ENCODE peak calls at places on chromosomes 5 and 9, in seven cellular contexts. S is fibroblast of lung, B is dorsolateral prefrontal cortex, U is HCT116, V is IMR-90, Y is AG04450, C is endothelial cell of umbilical vein. P is an unnamed sample.

GRCh38 chr5:110510146-110510545 is 216.3 kb downstream of the TMEM232 start:
- DNase-seq in S (peak; percentile 40), B (no peak), U (no peak), V (no peak), Y (no peak), C (no peak), P (no peak)

GRCh38 chr9:130451509-130452388 is 7.0 kb downstream of the ASS1 start:
- DNase-seq in S (peak; percentile 93), B (peak; percentile 67), U (no peak), V (peak; percentile 95), Y (peak; percentile 89), C (peak; percentile 93), P (peak; percentile 99)

GRCh38 chr9:136531904-136532798 is 13.7 kb downstream of the NOTCH1 start:
- DNase-seq in S (no peak), B (no peak), U (no peak), V (no peak), Y (no peak), C (no peak), P (no peak)

GRCh38 chr9:114958021-114958846 is 27.8 kb upstream of the TNFSF8 start:
- DNase-seq in S (peak; percentile 5), B (no peak), U (no peak), V (no peak), Y (no peak), C (no peak), P (no peak)

GRCh38 chr5:7592910-7593309 is 197.0 kb downstream of the ADCY2 start:
- DNase-seq in S (no peak), B (no peak), U (no peak), V (no peak), Y (no peak), C (no peak), P (no peak)

GRCh38 chr5:150473673-150474358 is 24.3 kb upstream of the RPS14 start:
- DNase-seq in S (peak; percentile 98), B (no peak), U (no peak), V (peak; percentile 44), Y (no peak), C (no peak), P (peak; percentile 34)

GRCh38 chr5:36874465-36874864 is 2.1 kb upstream of the NIPBL start:
- DNase-seq in S (no peak), B (no peak), U (no peak), V (no peak), Y (no peak), C (peak; percentile 24), P (peak; percentile 3)

GRCh38 chr5:82011761-82012160 is 39.9 kb downstream of the ATG10 start:
- DNase-seq in S (peak; percentile 68), B (no peak), U (no peak), V (peak; percentile 49), Y (peak; percentile 4), C (no peak), P (peak; percentile 62)

GRCh38 chr5:54820346-54820745 is 165.0 kb downstream of the ESM1 start:
- DNase-seq in S (peak; percentile 83), B (no peak), U (no peak), V (peak; percentile 62), Y (no peak), C (peak; percentile 85), P (no peak)

GRCh38 chr5:108266235-108266634 is 115.7 kb downstream of the FBXL17 start:
- DNase-seq in S (peak; percentile 30), B (no peak), U (no peak), V (peak; percentile 11), Y (no peak), C (no peak), P (no peak)

GRCh38 chr9:113564804-113565237 is 101.3 kb downstream of the RGS3 start:
- DNase-seq in S (peak; percentile 81), B (peak; percentile 67), U (no peak), V (peak; percentile 61), Y (no peak), C (no peak), P (peak; percentile 98)

GRCh38 chr5:95725937-95726810 is 5.0 kb upstream of the RHOBTB3 start:
- DNase-seq in S (peak; percentile 70), B (no peak), U (no peak), V (peak; percentile 74), Y (peak; percentile 18), C (no peak), P (no peak)

GRCh38 chr5:177365845-177366527 is 8.3 kb downstream of the RGS14 start:
- DNase-seq in S (no peak), B (no peak), U (no peak), V (no peak), Y (no peak), C (no peak), P (peak; percentile 82)
- H3K27ac ChIP-seq in S (peak overlapping the region; percentile 75), B (no peak overlapping the region), U (no peak overlapping the region), V (peak overlapping the region; percentile 41), Y (peak overlapping the region; percentile 86), C (no peak overlapping the region), P (no peak overlapping the region)

GRCh38 chr9:129400971-129401622 is 219.8 kb downstream of the C9orf50 start:
- DNase-seq in S (no peak), B (no peak), U (no peak), V (no peak), Y (no peak), C (no peak), P (peak; percentile 77)

GRCh38 chr9:129402931-129403742 is 217.8 kb downstream of the C9orf50 start:
- DNase-seq in S (no peak), B (no peak), U (no peak), V (no peak), Y (no peak), C (no peak), P (peak; percentile 70)

GRCh38 chr9:129400001-129400970 is 220.6 kb downstream of the C9orf50 start:
- DNase-seq in S (no peak), B (no peak), U (no peak), V (no peak), Y (no peak), C (no peak), P (peak; percentile 52)

GRCh38 chr9:129402341-129402739 is 218.6 kb downstream of the C9orf50 start:
- DNase-seq in S (no peak), B (no peak), U (no peak), V (no peak), Y (no peak), C (peak; percentile 14), P (peak; percentile 78)

GRCh38 chr9:129401623-129402340 is 219.1 kb downstream of the C9orf50 start:
- DNase-seq in S (no peak), B (no peak), U (no peak), V (no peak), Y (no peak), C (no peak), P (peak; percentile 58)
- H3K27ac ChIP-seq in S (no peak overlapping the region), B (peak overlapping the region; percentile 81), U (peak overlapping the region; percentile 29), V (no peak overlapping the region), Y (no peak overlapping the region), C (no peak overlapping the region), P (no peak overlapping the region)

DNA sequence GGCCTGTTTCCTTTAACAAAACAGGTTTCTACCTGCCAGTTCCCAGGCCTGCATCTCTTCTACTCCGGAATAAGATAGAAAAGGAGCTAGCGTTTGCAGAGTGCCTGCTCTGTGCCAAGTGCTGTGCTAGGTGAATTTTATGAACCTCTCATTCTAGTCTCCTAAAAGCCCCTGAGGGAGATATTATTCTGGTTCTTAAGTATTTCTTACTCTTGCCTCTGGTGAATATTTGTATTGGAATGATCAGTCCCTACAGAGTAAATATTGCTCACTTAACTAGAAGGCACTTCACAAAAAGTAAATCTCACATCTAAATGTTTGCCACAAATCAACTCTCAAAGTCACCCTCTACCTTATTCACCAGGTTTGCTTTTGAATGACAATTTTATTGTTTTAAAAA is 227.1 kb downstream of the AUH start:
- DNase-seq in S (no peak), B (no peak), U (no peak), V (no peak), Y (no peak), C (no peak), P (no peak)
- H3K27ac ChIP-seq in S (no peak overlapping the region), B (no peak overlapping the region), U (no peak overlapping the region), V (peak overlapping the region; percentile 9), Y (no peak overlapping the region), C (no peak overlapping the region), P (no peak overlapping the region)

GRCh38 chr5:139462582-139463276 is at the start of gene ECSCR:
- DNase-seq in S (peak; percentile 37), B (no peak), U (no peak), V (no peak), Y (no peak), C (peak; percentile 92), P (no peak)
- H3K27ac ChIP-seq in S (no peak within 1 kb of the TSS), B (no peak within 1 kb of the TSS), U (no peak within 1 kb of the TSS), V (peak within 1 kb of the TSS; percentile 6), Y (peak within 1 kb of the TSS; percentile 31), C (peak within 1 kb of the TSS; percentile 99), P (peak within 1 kb of the TSS; percentile 61)

DNA sequence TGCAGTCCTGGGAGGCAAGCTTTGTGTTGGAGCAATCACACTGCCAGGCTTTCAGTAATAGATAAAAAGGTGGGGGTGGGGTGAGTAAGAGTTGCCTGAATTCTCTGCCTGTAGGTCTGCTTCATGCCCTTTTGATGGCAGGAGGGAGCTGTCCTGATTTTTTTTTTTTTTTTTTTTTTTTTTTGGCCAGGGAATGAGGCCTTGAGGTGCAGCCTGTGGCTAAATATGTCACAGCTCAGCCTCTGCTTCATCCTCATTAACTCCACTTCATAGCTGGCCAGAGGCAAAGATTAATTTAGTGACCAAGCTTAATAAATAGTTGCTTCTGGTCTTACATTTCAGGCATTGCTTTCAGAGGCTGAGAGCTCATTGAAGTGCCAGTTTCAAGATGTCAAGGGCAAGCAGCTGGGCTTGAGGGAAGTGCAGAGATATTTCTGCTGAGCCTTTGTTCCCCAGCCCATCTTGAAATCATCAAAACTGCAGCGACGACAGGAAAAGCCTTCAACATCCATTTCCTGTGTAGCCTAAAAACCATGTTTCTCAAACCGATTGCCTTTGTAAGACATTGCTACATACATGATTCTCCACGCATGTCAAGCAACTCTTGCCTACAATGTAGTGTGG is 134.7 kb downstream of the MACIR start:
- DNase-seq in S (peak; percentile 37), B (no peak), U (no peak), V (no peak), Y (no peak), C (no peak), P (no peak)
- H3K27ac ChIP-seq in S (no peak overlapping the region), B (no peak overlapping the region), U (no peak overlapping the region), V (no peak overlapping the region), Y (no peak overlapping the region), C (no peak overlapping the region), P (no peak overlapping the region)

GRCh38 chr5:116482394-116482793 is 92.2 kb downstream of the SEMA6A start:
- DNase-seq in S (peak; percentile 70), B (no peak), U (no peak), V (peak; percentile 57), Y (no peak), C (no peak), P (no peak)

GRCh38 chr5:116484645-116485044 is 90.0 kb downstream of the SEMA6A start:
- DNase-seq in S (no peak), B (no peak), U (no peak), V (no peak), Y (no peak), C (no peak), P (no peak)

GRCh38 chr5:116486588-116486987 is 88.0 kb downstream of the SEMA6A start:
- DNase-seq in S (no peak), B (no peak), U (no peak), V (no peak), Y (no peak), C (no peak), P (no peak)

GRCh38 chr5:116488334-116488733 is 86.3 kb downstream of the SEMA6A start:
- DNase-seq in S (no peak), B (no peak), U (no peak), V (peak; percentile 19), Y (no peak), C (no peak), P (no peak)

GRCh38 chr5:116487045-116487444 is 87.6 kb downstream of the SEMA6A start:
- DNase-seq in S (no peak), B (no peak), U (no peak), V (no peak), Y (no peak), C (no peak), P (no peak)
- H3K27ac ChIP-seq in S (no peak overlapping the region), B (peak overlapping the region; percentile 85), U (no peak overlapping the region), V (no peak overlapping the region), Y (no peak overlapping the region), C (no peak overlapping the region), P (no peak overlapping the region)

GRCh38 chr9:92481029-92481633 is 1.2 kb downstream of the ASPN start:
- DNase-seq in S (peak; percentile 65), B (no peak), U (no peak), V (no peak), Y (no peak), C (no peak), P (no peak)
- H3K27ac ChIP-seq in S (no peak overlapping the region), B (no peak overlapping the region), U (no peak overlapping the region), V (no peak overlapping the region), Y (no peak overlapping the region), C (no peak overlapping the region), P (no peak overlapping the region)

P was measured in osteoblast.